ENCODE peak calls at places on chromosomes 12 and 14, in ten cellular contexts. F, E, I, R, X, V, U, T, M and Q are unnamed samples.

GRCh38 chr12:462936-463705 is 3.4 kb downstream of the B4GALNT3 start:
- DNase-seq in T (no peak), V (no peak), X (no peak), U (no peak), M (no peak), R (peak), E (no peak), I (no peak), F (no peak), Q (no peak)

GRCh38 chr14:63717704-63718103 is 10.2 kb downstream of the SGPP1 start:
- DNase-seq in M (no peak), R (peak), U (no peak), T (no peak), I (no peak), V (no peak), X (peak), F (no peak), E (no peak), Q (peak)

GRCh38 chr14:71852201-71852600 is 80.0 kb upstream of the RGS6 start:
- DNase-seq in U (no peak), M (no peak), X (no peak), V (no peak), R (no peak), F (no peak), E (no peak), T (no peak), I (no peak), Q (no peak)

GRCh38 chr14:63614964-63615363 is 26.7 kb downstream of the WDR89 start:
- DNase-seq in R (peak), F (no peak), T (no peak), I (no peak), U (no peak), V (no peak), M (no peak), X (no peak), E (no peak), Q (peak)

GRCh38 chr12:121273364-121273896 is 23.1 kb downstream of the CAMKK2 start:
- DNase-seq in E (no peak), I (no peak), F (no peak), V (no peak), X (no peak), M (no peak), U (no peak), R (no peak), T (no peak), Q (no peak)

GRCh38 chr12:21476949-21477348 is 24.5 kb downstream of the RECQL start:
- DNase-seq in F (no peak), R (peak), U (peak), V (no peak), X (no peak), M (no peak), I (no peak), E (peak), T (no peak), Q (peak)

GRCh38 chr14:61889914-61890351 is 127.7 kb downstream of the SNAPC1 start:
- DNase-seq in M (no peak), E (no peak), U (no peak), F (no peak), T (no peak), X (no peak), R (no peak), I (no peak), V (no peak), Q (no peak)

GRCh38 chr12:128823216-128823915 is 392 bp downstream of the SLC15A4 start:
- DNase-seq in V (no peak), T (peak), F (no peak), I (peak), M (peak), E (no peak), U (no peak), R (no peak), X (no peak), Q (no peak)

GRCh38 chr12:5964913-5965900 is 20.1 kb upstream of the ANO2 start:
- DNase-seq in F (peak), T (no peak), E (no peak), X (no peak), V (no peak), I (no peak), R (no peak), U (no peak), M (no peak), Q (no peak)

GRCh38 chr12:43578782-43579181 is 26.8 kb upstream of the ADAMTS20 start:
- DNase-seq in U (no peak), F (no peak), E (no peak), R (peak), M (no peak), V (no peak), X (no peak), T (no peak), I (no peak), Q (peak)

GRCh38 chr14:58368951-58369350 is 26.8 kb upstream of the TOMM20L start:
- DNase-seq in I (no peak), E (no peak), U (no peak), V (no peak), F (no peak), M (no peak), R (peak), T (no peak), X (no peak), Q (peak)

GRCh38 chr14:64400829-64401459 is 12.8 kb downstream of the MTHFD1 start:
- DNase-seq in E (no peak), U (no peak), V (no peak), X (no peak), I (no peak), T (no peak), R (no peak), F (no peak), M (no peak), Q (no peak)

GRCh38 chr14:67940894-67941455 is 121.4 kb downstream of the RAD51B start:
- DNase-seq in V (no peak), R (peak), M (no peak), I (no peak), F (no peak), U (peak), E (peak), T (no peak), X (peak), Q (peak)

GRCh38 chr12:16668198-16668597 is 62.2 kb upstream of the LMO3 start:
- DNase-seq in M (no peak), X (no peak), T (no peak), F (no peak), E (no peak), V (no peak), R (no peak), I (no peak), U (no peak), Q (no peak)

GRCh38 chr12:60266381-60266852 is 670.6 kb downstream of the SLC16A7 start:
- DNase-seq in V (no peak), M (no peak), U (no peak), E (peak), X (peak), R (peak), I (no peak), T (no peak), F (no peak), Q (peak)

GRCh38 chr14:39232554-39233415 is 930 bp upstream of the MIA2 start:
- DNase-seq in I (no peak), F (no peak), V (no peak), U (no peak), M (no peak), T (no peak), R (peak), E (peak), X (peak), Q (peak)

GRCh38 chr14:63551338-63551737 is 8.2 kb upstream of the PPP2R5E start:
- DNase-seq in I (no peak), X (no peak), T (no peak), E (no peak), F (no peak), M (no peak), R (peak), U (no peak), V (no peak), Q (peak)

GRCh38 chr14:106605548-106606448 is 1079.4 kb downstream of the TMEM121 start:
- DNase-seq in R (no peak), F (peak), V (no peak), U (no peak), T (peak), M (peak), I (peak), X (peak), E (no peak), Q (no peak)

GRCh38 chr12:64990991-64991570 is 130.0 kb downstream of the WIF1 start:
- DNase-seq in F (no peak), R (no peak), U (peak), E (no peak), I (no peak), M (no peak), V (no peak), T (no peak), X (no peak), Q (peak)

GRCh38 chr12:32894566-32894965 is 2.0 kb downstream of the PKP2 start:
- DNase-seq in M (no peak), F (no peak), U (no peak), X (no peak), V (no peak), I (no peak), T (no peak), E (no peak), R (no peak), Q (no peak)

GRCh38 chr14:104928391-104929133 is 3.9 kb downstream of the PLD4 start:
- DNase-seq in T (no peak), X (no peak), F (no peak), U (no peak), I (no peak), E (no peak), M (no peak), R (no peak), V (no peak), Q (no peak)

GRCh38 chr14:100862277-100862676 is 36.4 kb downstream of the MEG3 start:
- DNase-seq in T (peak), X (no peak), E (no peak), V (no peak), U (no peak), M (peak), R (peak), I (no peak), F (no peak), Q (peak)

GRCh38 chr12:12194206-12194605 is 72.6 kb downstream of the LRP6 start:
- DNase-seq in R (peak), F (no peak), I (no peak), E (no peak), U (peak), X (peak), M (no peak), T (no peak), V (no peak), Q (peak)

GRCh38 chr14:93954900-93955891 is 21.2 kb downstream of the ASB2 start:
- DNase-seq in V (no peak), I (no peak), M (no peak), X (no peak), E (no peak), U (no peak), T (peak), R (no peak), F (no peak), Q (no peak)

GRCh38 chr12:11810160-11810559 is 160.7 kb downstream of the ETV6 start:
- DNase-seq in V (no peak), X (no peak), I (no peak), F (no peak), E (no peak), R (no peak), T (no peak), M (no peak), U (no peak), Q (no peak)

GRCh38 chr14:23562822-23563472 is 4.6 kb downstream of the AP1G2 start:
- DNase-seq in E (no peak), U (no peak), T (no peak), I (peak), X (peak), M (no peak), V (no peak), F (no peak), R (peak), Q (peak)

GRCh38 chr12:7907009-7907408 is 29.0 kb downstream of the SLC2A3 start:
- DNase-seq in U (no peak), V (no peak), T (no peak), I (peak), M (peak), R (peak), E (no peak), X (peak), F (no peak), Q (peak)

GRCh38 chr12:83074495-83074894 is 387.8 kb downstream of the TMTC2 start:
- DNase-seq in E (no peak), X (peak), T (no peak), I (no peak), V (no peak), R (no peak), F (no peak), U (no peak), M (no peak), Q (no peak)

GRCh38 chr12:128761305-128761880 is 62.4 kb downstream of the SLC15A4 start:
- DNase-seq in E (no peak), I (no peak), V (no peak), F (no peak), U (peak), R (no peak), T (no peak), M (no peak), X (no peak), Q (no peak)

GRCh38 chr12:38883629-38884134 is 21.7 kb downstream of the CPNE8 start:
- DNase-seq in X (no peak), E (no peak), R (no peak), I (no peak), M (no peak), F (no peak), U (no peak), T (no peak), V (no peak), Q (no peak)

GRCh38 chr14:99733551-99734405 is 49.7 kb downstream of the CYP46A1 start:
- DNase-seq in E (no peak), F (no peak), X (no peak), T (peak), U (no peak), R (no peak), I (peak), V (peak), M (peak), Q (no peak)

GRCh38 chr14:105909046-105909827 is 382.9 kb downstream of the TMEM121 start:
- DNase-seq in E (no peak), I (no peak), X (no peak), U (no peak), M (no peak), V (no peak), F (no peak), T (peak), R (no peak), Q (no peak)

GRCh38 chr14:65239143-65239672 is 136.9 kb upstream of the MAX start:
- DNase-seq in I (no peak), T (no peak), U (no peak), V (no peak), M (peak), F (no peak), E (peak), X (no peak), R (peak), Q (peak)

GRCh38 chr14:61675291-61675690 is 20.0 kb upstream of the HIF1A start:
- DNase-seq in V (no peak), E (no peak), I (no peak), U (no peak), T (no peak), M (no peak), R (no peak), F (no peak), X (no peak), Q (no peak)

GRCh38 chr12:59005195-59005961 is 85.1 kb upstream of the LRIG3 start:
- DNase-seq in I (no peak), R (peak), U (no peak), F (no peak), T (no peak), V (no peak), M (no peak), X (no peak), E (peak), Q (peak)

GRCh38 chr14:65639216-65639615 is 226.7 kb downstream of the FUT8 start:
- DNase-seq in T (no peak), R (peak), F (no peak), M (no peak), I (no peak), U (no peak), E (no peak), X (peak), V (no peak), Q (peak)

GRCh38 chr12:48184549-48184922 is 1.1 kb downstream of the CCDC184 start:
- DNase-seq in T (no peak), U (no peak), R (no peak), V (no peak), X (no peak), I (no peak), M (no peak), E (no peak), F (peak), Q (no peak)

GRCh38 chr12:48183876-48184548 is 568 bp downstream of the CCDC184 start:
- DNase-seq in V (no peak), R (no peak), U (no peak), I (peak), T (no peak), M (no peak), F (peak), E (no peak), X (no peak), Q (no peak)

GRCh38 chr12:48185181-48185919 is 1.9 kb downstream of the CCDC184 start:
- DNase-seq in F (peak), X (no peak), E (no peak), V (no peak), U (no peak), R (no peak), I (no peak), T (no peak), M (no peak), Q (no peak)

GRCh38 chr12:48182659-48183058 is 785 bp upstream of the CCDC184 start:
- DNase-seq in R (no peak), M (no peak), U (no peak), X (no peak), F (no peak), V (no peak), T (no peak), E (no peak), I (no peak), Q (no peak)

GRCh38 chr12:48183091-48183875 is at the start of gene CCDC184:
- DNase-seq in R (peak), M (peak), V (peak), X (peak), T (peak), E (no peak), F (peak), I (peak), U (no peak), Q (peak)
- TF ChIP-seq CTCF in R (peak), M (peak), V (no peak), X (peak), T (peak), E (peak), F (no peak), I (peak), U (peak), Q (peak)

GRCh38 chr14:77032854-77033621 is 4.5 kb upstream of the IRF2BPL start:
- DNase-seq in X (peak), M (peak), U (peak), V (peak), F (peak), I (peak), E (peak), T (peak), R (peak), Q (peak)

GRCh38 chr14:77033622-77034521 is 5.4 kb upstream of the IRF2BPL start:
- DNase-seq in X (peak), F (no peak), I (peak), V (peak), T (peak), E (no peak), U (no peak), M (peak), R (peak), Q (peak)

GRCh38 chr14:77031680-77032482 is 3.4 kb upstream of the IRF2BPL start:
- DNase-seq in F (no peak), E (no peak), T (no peak), M (no peak), R (peak), V (no peak), X (no peak), I (no peak), U (no peak), Q (peak)

GRCh38 chr14:77035267-77035666 is 6.8 kb upstream of the IRF2BPL start:
- DNase-seq in X (no peak), M (no peak), R (no peak), V (no peak), U (no peak), F (no peak), E (no peak), I (no peak), T (no peak), Q (no peak)

DNA sequence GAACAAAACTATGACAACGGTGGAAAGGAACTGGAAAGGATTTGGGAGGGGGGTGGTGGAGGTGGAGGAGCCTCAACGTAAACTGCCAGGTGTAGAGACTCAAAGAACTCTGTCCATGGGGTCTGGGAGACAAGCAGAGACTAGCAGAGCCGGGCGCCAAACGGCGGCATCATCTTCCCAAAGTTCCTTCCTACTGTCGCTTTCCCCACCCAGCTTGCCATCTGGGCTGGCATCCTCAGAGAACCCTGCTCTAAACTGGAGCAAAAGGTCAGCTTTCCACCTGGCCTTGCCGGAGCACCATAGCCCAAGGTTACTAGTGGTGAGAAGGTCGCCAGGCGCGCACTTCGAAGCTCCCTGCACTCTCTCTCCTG is 4.0 kb upstream of the IRF2BPL start:
- DNase-seq in M (no peak), V (no peak), R (no peak), T (no peak), F (no peak), X (no peak), I (no peak), E (no peak), U (no peak), Q (no peak)
- H3K4me3 ChIP-seq in M (peak), V (peak), R (peak), T (no peak), F (peak), X (peak), I (peak), E (peak), U (no peak), Q (no peak)

DNA sequence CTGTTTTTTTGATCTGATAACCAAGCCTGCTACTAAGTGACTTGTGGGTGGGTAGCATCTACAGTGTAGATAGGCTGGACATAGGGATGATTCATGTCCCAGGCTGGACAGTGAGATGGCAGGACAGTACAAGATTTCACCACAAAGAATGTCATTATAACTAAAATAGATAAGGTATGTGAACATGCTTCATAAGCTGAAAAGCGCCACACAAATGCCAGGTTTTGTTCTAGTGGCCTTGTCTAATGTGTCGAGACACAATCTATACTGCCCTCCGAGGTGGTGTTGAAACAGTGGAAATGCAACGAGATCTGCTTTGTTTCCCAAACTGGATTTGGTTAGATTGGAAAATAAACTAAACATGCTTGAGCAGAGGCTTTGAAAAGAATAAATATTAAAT is 4.4 kb downstream of the LGALS3 start:
- DNase-seq in M (no peak), V (no peak), R (peak), T (no peak), X (no peak), E (no peak), F (no peak), I (no peak), U (no peak), Q (peak)
- TF ChIP-seq CTCF in M (peak), V (no peak), R (peak), T (peak), X (no peak), E (peak), F (peak), I (peak), U (peak), Q (peak)

GRCh38 chr12:51855586-51856428 is 7.3 kb upstream of the FIGNL2 start:
- DNase-seq in E (no peak), R (peak), U (no peak), T (no peak), X (no peak), M (no peak), V (no peak), I (no peak), F (no peak), Q (peak)
- H3K4me3 ChIP-seq in E (peak), R (peak), U (peak), T (no peak), X (no peak), M (no peak), V (peak), I (no peak), F (peak), Q (peak)

GRCh38 chr14:74794947-74795346 is 31.8 kb downstream of the YLPM1 start:
- DNase-seq in I (no peak), M (no peak), F (no peak), T (no peak), V (no peak), E (no peak), R (no peak), U (no peak), X (no peak), Q (no peak)

GRCh38 chr14:74792249-74793039 is 29.3 kb downstream of the YLPM1 start:
- DNase-seq in R (peak), X (no peak), V (no peak), M (no peak), E (no peak), I (no peak), F (no peak), U (no peak), T (no peak), Q (peak)

DNA sequence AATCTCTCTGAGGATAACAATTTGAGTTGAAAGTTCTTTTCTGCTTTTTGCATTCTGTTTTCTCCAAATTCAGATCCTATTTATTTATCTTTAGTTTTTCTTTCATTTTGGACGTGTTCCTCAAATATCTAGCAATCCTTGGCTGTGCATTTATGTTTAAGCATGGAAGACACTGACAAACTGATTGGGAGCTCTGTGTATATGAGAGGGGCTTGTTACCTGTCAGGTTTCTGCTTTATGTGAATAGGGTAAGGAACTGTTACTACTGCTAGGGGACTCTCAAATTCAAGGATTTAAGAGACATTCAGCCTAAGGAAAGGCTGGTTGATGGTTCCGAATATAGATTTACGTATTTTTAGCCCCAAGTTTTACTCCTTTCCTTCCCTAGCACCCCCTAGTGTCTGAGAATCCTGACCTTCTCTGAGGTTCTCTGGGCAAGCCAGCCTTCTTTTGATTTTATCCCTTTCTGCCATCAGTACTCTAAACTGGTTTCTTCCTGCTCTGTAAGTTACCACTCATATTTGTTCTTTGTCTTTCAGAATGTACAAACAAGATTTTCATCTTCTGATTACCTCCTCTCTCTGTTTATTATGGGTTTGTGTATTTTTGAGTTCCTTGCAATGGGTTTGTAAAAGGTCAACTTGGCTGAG is 30.5 kb downstream of the YLPM1 start:
- DNase-seq in T (no peak), F (no peak), X (peak), V (no peak), E (no peak), U (no peak), M (no peak), R (no peak), I (no peak), Q (peak)
- TF ChIP-seq CTCF in T (peak), F (no peak), X (peak), V (no peak), E (peak), U (no peak), M (no peak), R (peak), I (peak), Q (peak)